ENCODE peak calls at places on chromosome 18, in four cellular contexts. Z is HFFc6, Y is fibroblast of pulmonary artery, L is fibroblast of the aortic adventitia. U is an unnamed sample.

GRCh38 chr18:22322251-22322691 is 95.4 kb downstream of the CTAGE1 start:
- DNase-seq in L (peak; percentile 75), Z (no peak), Y (peak; percentile 67), U (peak; percentile 82)

GRCh38 chr18:36622610-36623009 is 206.2 kb downstream of the TPGS2 start:
- DNase-seq in Y (no peak), Z (no peak), L (no peak), U (no peak)

GRCh38 chr18:61606068-61606660 is 272.9 kb downstream of the CDH20 start:
- DNase-seq in Z (peak; percentile 51), Y (peak; percentile 54), L (peak; percentile 56), U (peak; percentile 60)

GRCh38 chr18:38980420-38980819 is 1414.8 kb upstream of the CELF4 start:
- DNase-seq in Y (no peak), L (no peak), Z (no peak), U (no peak)

GRCh38 chr18:76399613-76400391 is 95.2 kb downstream of the ZNF516 start:
- DNase-seq in L (no peak), Y (no peak), Z (no peak), U (no peak)

GRCh38 chr18:43247944-43248343 is 29.3 kb downstream of the SYT4 start:
- DNase-seq in Y (peak; percentile 3), L (no peak), Z (no peak), U (no peak)

GRCh38 chr18:9534844-9535243 is 59.5 kb downstream of the RALBP1 start:
- DNase-seq in L (no peak), Y (no peak), Z (no peak), U (no peak)

GRCh38 chr18:79784965-79785770 is 12.6 kb upstream of the KCNG2 start:
- DNase-seq in Y (peak; percentile 44), Z (no peak), L (peak; percentile 28), U (peak; percentile 53)

GRCh38 chr18:46596119-46596518 is 60.9 kb downstream of the LOXHD1 start:
- DNase-seq in L (no peak), Y (no peak), Z (no peak), U (no peak)

GRCh38 chr18:56637897-56638231 is 528 bp downstream of the TXNL1 start:
- DNase-seq in Z (no peak), Y (no peak), L (peak; percentile 9), U (no peak)

GRCh38 chr18:59024829-59025228 is 114.9 kb upstream of the SEC11C start:
- DNase-seq in Z (peak; percentile 25), L (peak; percentile 73), Y (peak; percentile 72), U (peak; percentile 81)

GRCh38 chr18:69564602-69565001 is 163.9 kb downstream of the DOK6 start:
- DNase-seq in L (no peak), Y (no peak), Z (no peak), U (no peak)

GRCh38 chr18:79422022-79422782 is 26.5 kb downstream of the NFATC1 start:
- DNase-seq in L (peak; percentile 47), Z (no peak), Y (no peak), U (peak; percentile 18)

GRCh38 chr18:48816554-48816953 is 134.2 kb downstream of the SMAD7 start:
- DNase-seq in Y (no peak), Z (no peak), L (no peak), U (no peak)

GRCh38 chr18:48719988-48720654 is 181.3 kb downstream of the CTIF start:
- DNase-seq in Y (no peak), Z (peak; percentile 62), L (peak; percentile 48), U (peak; percentile 14)

GRCh38 chr18:24322594-24323136 is 75.0 kb downstream of the OSBPL1A start:
- DNase-seq in L (peak; percentile 78), Z (peak; percentile 39), Y (peak; percentile 65), U (peak; percentile 68)

GRCh38 chr18:66621816-66622576 is 18.1 kb upstream of the CDH19 start:
- DNase-seq in L (no peak), Z (no peak), Y (no peak), U (no peak)

GRCh38 chr18:22667616-22668422 is 250.1 kb upstream of the CTAGE1 start:
- DNase-seq in Y (peak; percentile 88), Z (peak; percentile 89), L (peak; percentile 99), U (peak; percentile 84)

GRCh38 chr18:54717673-54718435 is 110.4 kb upstream of the RAB27B start:
- DNase-seq in Y (peak; percentile 18), L (no peak), Z (no peak), U (peak; percentile 32)

GRCh38 chr18:2978626-2979025 is 34.3 kb downstream of the LPIN2 start:
- DNase-seq in Y (peak; percentile 60), L (peak; percentile 72), Z (peak; percentile 83), U (peak; percentile 92)

GRCh38 chr18:28584726-28585125 is 407.8 kb upstream of the CDH2 start:
- DNase-seq in Z (peak; percentile 90), L (peak; percentile 81), Y (peak; percentile 73), U (peak; percentile 70)

GRCh38 chr18:66752733-66753132 is 148.8 kb upstream of the CDH19 start:
- DNase-seq in Y (no peak), Z (no peak), L (no peak), U (no peak)

GRCh38 chr18:40413160-40413559 is 1541.9 kb upstream of the PIK3C3 start:
- DNase-seq in Z (no peak), Y (peak; percentile 36), L (no peak), U (peak; percentile 20)

GRCh38 chr18:22471546-22472131 is 53.9 kb upstream of the CTAGE1 start:
- DNase-seq in L (peak; percentile 98), Y (peak; percentile 77), Z (peak; percentile 26), U (peak; percentile 66)

GRCh38 chr18:45874501-45875184 is 49.2 kb downstream of the SIGLEC15 start:
- DNase-seq in Z (no peak), L (peak; percentile 37), Y (no peak), U (peak; percentile 43)

GRCh38 chr18:55587341-55588000 is 521 bp downstream of the TCF4 start:
- DNase-seq in Z (no peak), Y (peak; percentile 67), L (peak; percentile 58), U (peak; percentile 65)

GRCh38 chr18:59744271-59744721 is 47.1 kb upstream of the CCBE1 start:
- DNase-seq in L (peak; percentile 95), Z (peak; percentile 98), Y (peak; percentile 88), U (peak; percentile 98)

GRCh38 chr18:2994603-2995432 is 18.1 kb downstream of the LPIN2 start:
- DNase-seq in Y (no peak), L (no peak), Z (no peak), U (no peak)

GRCh38 chr18:53755914-53756606 is 468.4 kb downstream of the MBD2 start:
- DNase-seq in Y (no peak), L (no peak), Z (no peak), U (no peak)

GRCh38 chr18:40006553-40007073 is 1948.4 kb upstream of the PIK3C3 start:
- DNase-seq in Z (no peak), Y (no peak), L (no peak), U (no peak)

GRCh38 chr18:10368456-10369453 is 85.7 kb upstream of the APCDD1 start:
- DNase-seq in Y (no peak), Z (no peak), L (no peak), U (no peak)

GRCh38 chr18:23683671-23684070 is 5.6 kb upstream of the LAMA3 start:
- DNase-seq in Y (peak; percentile 25), Z (peak; percentile 25), L (peak; percentile 30), U (no peak)

GRCh38 chr18:26956894-26957293 is 91.4 kb upstream of the AQP4 start:
- DNase-seq in Y (no peak), L (no peak), Z (no peak), U (no peak)

GRCh38 chr18:31741096-31741735 is 19.5 kb downstream of the SLC25A52 start:
- DNase-seq in Y (peak; percentile 62), L (peak; percentile 61), Z (peak; percentile 4), U (peak; percentile 59)

GRCh38 chr18:79199691-79200374 is 130.6 kb downstream of the ATP9B start:
- DNase-seq in Y (peak; percentile 46), L (no peak), Z (peak; percentile 88), U (peak; percentile 18)

GRCh38 chr18:48939368-48940097 is 11.2 kb downstream of the SMAD7 start:
- DNase-seq in Y (peak; percentile 73), L (peak; percentile 76), Z (no peak), U (peak; percentile 79)